ENCODE peak calls at places on chromosome 1, in five cellular contexts. P is thyroid gland, V is body of pancreas, O is A549, E is HCT116. X is an unnamed sample.

GRCh38 chr1:50929376-50929958 is 30.6 kb downstream of the FAF1 start:
- DNase-seq in P (no peak), V (no peak), O (peak; percentile 5), E (peak; percentile 16), X (no peak)

GRCh38 chr1:33494929-33495328 is 22.5 kb downstream of the ZSCAN20 start:
- DNase-seq in P (no peak), V (no peak), O (no peak), E (no peak), X (no peak)

GRCh38 chr1:60265560-60266535 is 192.3 kb upstream of the C1orf87 start:
- DNase-seq in P (no peak), V (no peak), O (no peak), E (no peak), X (no peak)

GRCh38 chr1:48035371-48036141 is 38.4 kb upstream of the TRABD2B start:
- DNase-seq in P (no peak), V (no peak), O (no peak), E (no peak), X (no peak)

GRCh38 chr1:167635941-167636340 is 5.9 kb downstream of the RCSD1 start:
- DNase-seq in P (no peak), V (no peak), O (no peak), E (no peak), X (no peak)

GRCh38 chr1:206503591-206504362 is 3.6 kb upstream of the RASSF5 start:
- DNase-seq in P (no peak), V (peak; percentile 71), O (no peak), E (peak; percentile 78), X (peak; percentile 68)

GRCh38 chr1:243917863-243918565 is 68.0 kb upstream of the AKT3 start:
- DNase-seq in P (peak; percentile 5), V (no peak), O (no peak), E (no peak), X (no peak)

GRCh38 chr1:165686121-165686970 is 12.0 kb downstream of the ALDH9A1 start:
- DNase-seq in P (no peak), V (no peak), O (no peak), E (no peak), X (no peak)

GRCh38 chr1:31712041-31712440 is 8.2 kb upstream of the COL16A1 start:
- DNase-seq in P (no peak), V (no peak), O (no peak), E (no peak), X (no peak)

GRCh38 chr1:67575861-67576260 is 109.1 kb upstream of the GADD45A start:
- DNase-seq in P (no peak), V (no peak), O (no peak), E (no peak), X (no peak)

GRCh38 chr1:248782311-248782887 is 26.8 kb upstream of the LYPD8 start:
- DNase-seq in P (no peak), V (no peak), O (no peak), E (no peak), X (no peak)

GRCh38 chr1:117652421-117652820 is 46.6 kb downstream of the TENT5C start:
- DNase-seq in P (no peak), V (no peak), O (no peak), E (no peak), X (no peak)

GRCh38 chr1:117650840-117651568 is 45.2 kb downstream of the TENT5C start:
- DNase-seq in P (no peak), V (no peak), O (no peak), E (no peak), X (no peak)

GRCh38 chr1:117653732-117654484 is 48.1 kb downstream of the TENT5C start:
- DNase-seq in P (no peak), V (no peak), O (no peak), E (no peak), X (peak; percentile 64)

GRCh38 chr1:117653195-117653594 is 47.3 kb downstream of the TENT5C start:
- DNase-seq in P (no peak), V (no peak), O (no peak), E (no peak), X (no peak)

DNA sequence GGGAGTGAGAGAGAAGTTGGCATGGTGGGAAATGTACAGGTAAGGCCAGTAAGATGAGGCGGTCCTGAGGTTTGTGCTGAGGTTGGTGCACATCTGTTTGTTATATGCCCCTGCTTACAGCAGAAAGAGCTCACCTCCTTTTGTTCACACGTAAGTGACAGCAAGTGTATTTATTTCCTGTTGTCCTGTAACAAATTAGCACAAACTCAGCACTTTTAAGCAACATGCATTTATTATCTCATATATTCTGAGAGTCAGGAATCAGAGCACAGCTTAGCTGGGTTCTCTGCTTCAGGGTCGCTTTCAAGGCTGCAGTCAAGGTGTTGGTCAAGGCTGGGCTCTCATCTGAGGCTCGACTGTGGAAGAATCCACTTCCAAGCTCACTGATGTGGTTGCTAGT is 45.8 kb downstream of the TENT5C start:
- DNase-seq in P (no peak), V (no peak), O (no peak), E (no peak), X (no peak)
- H3K4me1 ChIP-seq in P (no peaks in the 10 kb centered on the region), V (peaks cover 32% of the 10 kb centered on the region), O (peaks cover 29% of the 10 kb centered on the region), E (no peaks in the 10 kb centered on the region), X (no peaks in the 10 kb centered on the region)

GRCh38 chr1:63626222-63626621 is 33.0 kb downstream of the PGM1 start:
- DNase-seq in P (no peak), V (no peak), O (no peak), E (no peak), X (no peak)

GRCh38 chr1:63632110-63632509 is 38.9 kb downstream of the PGM1 start:
- DNase-seq in P (no peak), V (no peak), O (no peak), E (no peak), X (no peak)

GRCh38 chr1:63630666-63631065 is 37.5 kb downstream of the PGM1 start:
- DNase-seq in P (no peak), V (no peak), O (no peak), E (no peak), X (no peak)

GRCh38 chr1:63630238-63630637 is 37.0 kb downstream of the PGM1 start:
- DNase-seq in P (no peak), V (no peak), O (no peak), E (no peak), X (no peak)

DNA sequence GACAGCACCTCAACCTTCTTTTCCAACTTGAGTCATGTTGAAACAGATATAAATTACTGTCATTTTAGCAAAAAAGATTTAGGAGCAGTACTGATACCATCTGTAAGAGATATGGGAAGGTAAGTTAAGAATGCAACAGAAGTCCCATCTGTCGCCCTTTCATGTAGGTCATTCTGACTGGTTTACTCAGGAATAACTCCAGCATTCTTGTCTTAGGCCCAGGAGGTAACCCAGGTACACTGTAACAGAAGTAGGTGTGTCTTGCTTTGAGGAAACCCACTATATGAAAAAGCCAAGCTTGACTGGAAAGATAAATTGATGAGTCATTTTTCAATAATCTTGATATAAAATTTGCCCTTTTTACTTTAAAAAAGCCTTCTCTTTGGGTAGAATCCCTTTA is 35.4 kb downstream of the PGM1 start:
- DNase-seq in P (no peak), V (no peak), O (no peak), E (no peak), X (no peak)
- H3K4me3 ChIP-seq in P (no peak overlapping the region), V (no peak overlapping the region), O (no peak overlapping the region), E (no peak overlapping the region), X (no peak overlapping the region)

GRCh38 chr1:1783320-1783719 is 5.0 kb upstream of the NADK start:
- DNase-seq in P (no peak), V (no peak), O (no peak), E (no peak), X (no peak)
- TF ChIP-seq POLR2A in P (no peak), V (no peak), O (no peak), E (no peak), X (no peak)

DNA sequence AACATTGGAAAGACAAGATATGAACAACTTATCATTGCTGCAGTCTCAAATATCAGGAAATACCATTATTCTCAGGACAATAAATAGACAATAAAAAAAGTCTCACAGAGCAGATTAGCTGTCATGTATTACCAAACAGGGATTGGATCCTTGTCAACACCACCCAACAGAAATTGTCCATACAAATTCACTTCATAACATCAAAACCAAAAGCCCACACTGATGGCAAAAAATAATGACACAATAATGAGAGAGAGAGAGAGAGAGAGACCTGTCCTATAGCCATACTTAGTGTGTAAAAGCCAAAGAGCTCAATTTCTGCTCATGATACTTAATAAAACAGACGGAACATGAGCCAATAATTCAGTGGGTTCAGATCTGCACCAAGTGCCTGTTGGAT is 96.5 kb downstream of the PPIAL4G start:
- DNase-seq in P (no peak), V (no peak), O (no peak), E (no peak), X (no peak)
- H3K4me1 ChIP-seq in P (no peaks in the 10 kb centered on the region), V (no peaks in the 10 kb centered on the region), O (peaks cover 5% of the 10 kb centered on the region), E (no peaks in the 10 kb centered on the region), X (no peaks in the 10 kb centered on the region)

GRCh38 chr1:201740086-201740541 is 88.8 kb upstream of the IPO9 start:
- DNase-seq in P (peak; percentile 16), V (no peak), O (no peak), E (no peak), X (no peak)

GRCh38 chr1:201739492-201740085 is 89.4 kb upstream of the IPO9 start:
- DNase-seq in P (peak; percentile 68), V (peak; percentile 76), O (no peak), E (peak; percentile 61), X (peak; percentile 57)

GRCh38 chr1:201737350-201738060 is 91.5 kb upstream of the IPO9 start:
- DNase-seq in P (no peak), V (no peak), O (no peak), E (no peak), X (no peak)

GRCh38 chr1:201740609-201741231 is 88.2 kb upstream of the IPO9 start:
- DNase-seq in P (no peak), V (no peak), O (no peak), E (no peak), X (no peak)

GRCh38 chr1:201739054-201739453 is 89.9 kb upstream of the IPO9 start:
- DNase-seq in P (no peak), V (no peak), O (no peak), E (no peak), X (no peak)
- H3K4me3 ChIP-seq in P (peak overlapping the region; percentile 63), V (peak overlapping the region; percentile 70), O (no peak overlapping the region), E (peak overlapping the region; percentile 85), X (no peak overlapping the region)